ENCODE peak calls at places on chromosomes 11 and 22, in four cellular contexts. V is SK-N-SH, F is HepG2, U is endothelial cell of umbilical vein. O is an unnamed sample.

GRCh38 chr22:25374871-25375270 is 155.4 kb downstream of the CRYBB2 start:
- DNase-seq in F (no peak), V (no peak), U (no peak), O (no peak)

GRCh38 chr22:27999876-28000275 is 80.8 kb upstream of the PITPNB start:
- DNase-seq in V (no peak), F (no peak), U (no peak), O (no peak)

GRCh38 chr11:119306373-119306890 is 10.5 kb downstream of the MCAM start:
- DNase-seq in V (no peak), F (no peak), U (peak; percentile 39), O (no peak)

GRCh38 chr11:82906236-82906635 is 4.7 kb downstream of the DDIAS start:
- DNase-seq in V (no peak), U (peak; percentile 68), F (peak; percentile 26), O (no peak)

GRCh38 chr22:43858156-43858895 is 4.0 kb downstream of the SULT4A1 start:
- DNase-seq in U (no peak), F (no peak), V (no peak), O (peak; percentile 15)

GRCh38 chr11:117859713-117860112 is 16.7 kb downstream of the FXYD6 start:
- DNase-seq in U (no peak), F (no peak), V (no peak), O (no peak)

GRCh38 chr11:99234534-99234933 is 213.8 kb downstream of the CNTN5 start:
- DNase-seq in F (no peak), U (no peak), V (no peak), O (no peak)

GRCh38 chr22:20750461-20751184 is 23.3 kb upstream of the SERPIND1 start:
- DNase-seq in V (no peak), U (peak; percentile 83), F (no peak), O (peak; percentile 73)

GRCh38 chr11:19510468-19510867 is 202.2 kb upstream of the NAV2 start:
- DNase-seq in U (no peak), V (no peak), F (no peak), O (no peak)

GRCh38 chr11:126416542-126417090 is 61.1 kb downstream of the ST3GAL4 start:
- DNase-seq in U (peak; percentile 91), F (no peak), V (peak; percentile 88), O (peak; percentile 96)

DNA sequence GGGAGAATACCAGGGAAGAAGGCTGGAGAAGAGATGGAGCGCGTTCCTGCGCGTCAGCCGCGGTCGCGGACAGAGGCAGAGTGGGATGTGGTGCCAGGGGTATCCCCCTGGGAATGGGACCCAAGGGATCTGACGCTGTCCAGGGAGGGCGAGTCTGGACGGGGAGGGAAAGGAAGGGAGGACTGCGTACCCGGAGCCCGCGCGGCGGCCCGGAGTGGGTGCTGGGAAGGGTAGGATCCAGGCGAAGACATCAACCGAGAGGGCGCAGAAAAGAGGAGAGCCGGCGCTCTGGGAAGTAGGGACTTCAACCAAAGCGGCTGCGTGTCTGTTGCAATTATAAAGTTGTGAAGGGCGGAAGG is 744 bp downstream of the C11orf87 start:
- DNase-seq in F (no peak), U (no peak), V (peak; percentile 63), O (peak; percentile 42)
- H3K4me3 ChIP-seq in F (no peak overlapping the region), U (no peak overlapping the region), V (peak overlapping the region; percentile 49), O (no peak overlapping the region)

GRCh38 chr11:42234381-42235035 is 775.1 kb upstream of the LRRC4C start:
- DNase-seq in F (no peak), V (no peak), U (no peak), O (no peak)
- H3K9ac ChIP-seq in F (no peak overlapping the region), V (no peak overlapping the region), U (no peak overlapping the region), O (no peak overlapping the region)

DNA sequence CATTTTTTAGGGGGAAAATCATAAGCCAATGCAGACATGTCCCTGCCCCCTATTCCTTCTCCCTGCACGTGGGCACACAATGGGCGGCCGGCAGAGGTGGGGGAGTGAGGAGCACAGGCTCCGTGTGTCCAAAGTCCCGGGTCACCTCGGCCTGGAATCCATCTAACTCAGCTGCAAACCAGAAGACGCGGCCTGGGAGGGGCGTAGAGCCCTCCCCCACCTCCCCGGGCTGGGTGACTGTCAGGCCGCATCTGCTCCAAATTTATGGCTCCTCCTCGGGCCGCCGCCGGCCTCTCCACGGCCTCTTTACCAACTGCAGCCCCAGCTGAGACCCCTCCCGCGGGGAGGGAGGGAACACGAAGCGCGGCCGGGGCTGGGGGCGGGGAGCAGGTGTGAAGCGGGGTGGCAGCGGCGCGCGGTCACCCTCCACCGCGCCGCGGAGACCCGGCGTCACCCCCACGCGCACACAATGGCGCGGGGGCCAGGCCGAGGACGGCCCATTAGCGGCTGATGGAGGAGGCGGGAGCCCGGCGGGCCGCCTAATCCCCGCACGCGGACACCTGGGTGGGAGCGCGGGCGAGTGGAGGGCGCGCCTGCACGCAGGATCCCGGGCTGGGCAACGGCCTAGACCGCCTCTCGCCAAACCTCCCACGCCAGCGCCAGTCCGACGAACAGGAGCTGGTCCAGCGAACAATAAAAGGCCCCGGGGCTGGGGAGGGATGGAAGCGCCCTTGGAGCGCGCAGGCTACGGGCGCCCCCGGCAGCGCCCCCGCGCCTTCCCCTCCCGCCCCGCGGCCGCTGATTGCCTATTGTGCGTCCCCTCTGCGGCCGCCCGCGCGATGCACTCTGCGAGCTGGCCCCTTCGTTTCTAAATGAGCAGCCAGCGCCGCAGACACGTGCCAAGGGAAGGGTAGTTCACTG is 25.9 kb upstream of the ROBO3 start:
- DNase-seq in V (peak; percentile 58), F (no peak), U (no peak), O (peak; percentile 68)
- H3K4me3 ChIP-seq in V (no peak overlapping the region), F (peak overlapping the region; percentile 63), U (no peak overlapping the region), O (no peak overlapping the region)

DNA sequence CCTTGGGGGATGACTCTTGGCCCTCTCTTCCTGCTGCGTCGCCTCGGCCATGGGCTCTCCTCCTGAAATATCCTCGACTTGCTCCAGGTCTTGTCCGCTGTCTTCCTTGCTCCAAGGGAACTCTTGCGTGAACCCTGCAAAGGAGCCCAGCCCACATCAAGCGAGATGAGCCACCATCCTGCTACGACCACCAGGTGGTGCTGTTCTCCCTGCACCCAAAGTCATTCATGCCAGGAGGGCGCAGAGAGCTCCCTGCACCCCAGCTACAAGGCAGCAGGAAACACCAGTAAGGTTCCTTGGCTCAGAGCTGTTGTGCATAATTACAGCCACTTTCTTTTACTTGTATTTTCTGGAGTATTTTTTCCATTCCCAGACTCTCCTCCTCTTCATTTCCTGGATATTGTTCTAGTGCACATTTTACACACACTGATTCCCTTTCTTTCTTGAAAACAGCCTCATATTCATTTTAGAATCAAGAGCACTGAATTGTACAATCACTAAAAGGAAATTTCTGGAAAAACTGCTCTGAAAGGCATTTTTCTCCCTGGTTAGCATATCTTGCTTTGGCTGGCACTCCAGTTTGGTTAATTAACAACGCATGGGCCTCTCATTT is 397.6 kb downstream of the OPCML start:
- DNase-seq in F (peak; percentile 39), V (peak; percentile 68), U (peak; percentile 17), O (no peak)
- H3K9ac ChIP-seq in F (no peak overlapping the region), V (no peak overlapping the region), U (no peak overlapping the region), O (no peak overlapping the region)

DNA sequence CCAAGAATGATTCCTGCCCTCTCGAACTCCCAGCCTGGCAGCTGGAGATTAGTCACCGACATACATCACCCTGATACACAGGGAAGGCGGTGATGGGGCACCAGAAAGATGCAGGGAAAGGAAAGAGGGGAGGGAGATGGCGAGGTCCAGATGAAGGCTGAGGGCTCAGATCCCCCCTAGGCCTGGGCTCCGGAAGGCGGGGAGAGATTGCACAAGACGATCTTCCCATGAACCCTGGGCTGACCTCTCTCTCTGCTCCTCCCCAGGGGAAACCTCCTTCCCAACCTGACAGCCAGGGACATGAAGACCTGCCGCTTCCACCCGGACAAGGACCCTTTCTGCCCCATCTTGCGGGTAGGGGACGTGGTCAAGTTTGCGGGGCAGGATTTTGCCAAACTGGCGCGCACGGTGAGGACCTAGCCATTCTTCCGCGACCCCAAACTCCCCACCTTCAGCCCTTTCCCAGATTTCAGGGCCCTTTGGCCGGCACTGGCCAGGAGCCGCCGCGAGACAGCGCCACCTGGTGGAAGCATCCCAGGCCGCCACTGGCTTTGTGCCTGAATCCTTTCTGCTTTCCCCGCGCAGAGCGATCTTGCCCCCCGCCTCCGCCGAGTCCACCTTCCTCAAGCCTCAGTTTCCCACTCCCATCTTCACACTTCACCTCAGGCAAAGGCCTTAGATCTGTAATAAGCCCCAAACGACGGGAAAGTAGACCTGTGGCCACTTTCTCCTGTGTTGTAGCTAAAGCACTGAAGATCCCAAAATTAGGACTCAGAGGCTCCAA is 11.5 kb downstream of the P2RX3 start:
- DNase-seq in U (peak; percentile 41), V (peak; percentile 88), F (peak; percentile 35), O (peak; percentile 82)
- H3K4me3 ChIP-seq in U (no peak overlapping the region), V (no peak overlapping the region), F (peak overlapping the region; percentile 72), O (no peak overlapping the region)

DNA sequence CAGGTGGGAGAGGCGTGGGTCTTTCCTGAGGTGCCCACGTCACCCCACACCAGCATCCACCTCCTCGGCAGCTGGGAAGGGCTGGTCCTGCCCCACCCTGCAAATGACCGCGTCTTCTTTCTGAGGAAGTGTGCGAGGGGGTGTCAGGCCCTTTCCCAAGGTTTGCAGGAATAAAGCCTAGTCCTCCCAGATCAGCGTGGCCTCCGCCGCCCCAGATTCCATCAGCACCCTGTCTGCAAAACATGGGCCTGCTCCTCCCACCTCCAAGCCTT is 14.4 kb upstream of the SLC39A13 start:
- DNase-seq in V (no peak), U (no peak), F (no peak), O (peak; percentile 73)
- H3K9ac ChIP-seq in V (no peak overlapping the region), U (peak overlapping the region; percentile 96), F (no peak overlapping the region), O (no peak overlapping the region)

GRCh38 chr11:65241134-65241533 is 20.6 kb upstream of the POLA2 start:
- DNase-seq in V (no peak), F (no peak), U (no peak), O (no peak)

GRCh38 chr11:65246506-65246905 is 15.3 kb upstream of the POLA2 start:
- DNase-seq in F (no peak), U (no peak), V (no peak), O (no peak)

GRCh38 chr11:65242389-65242788 is 19.4 kb upstream of the POLA2 start:
- DNase-seq in F (no peak), V (no peak), U (no peak), O (no peak)

DNA sequence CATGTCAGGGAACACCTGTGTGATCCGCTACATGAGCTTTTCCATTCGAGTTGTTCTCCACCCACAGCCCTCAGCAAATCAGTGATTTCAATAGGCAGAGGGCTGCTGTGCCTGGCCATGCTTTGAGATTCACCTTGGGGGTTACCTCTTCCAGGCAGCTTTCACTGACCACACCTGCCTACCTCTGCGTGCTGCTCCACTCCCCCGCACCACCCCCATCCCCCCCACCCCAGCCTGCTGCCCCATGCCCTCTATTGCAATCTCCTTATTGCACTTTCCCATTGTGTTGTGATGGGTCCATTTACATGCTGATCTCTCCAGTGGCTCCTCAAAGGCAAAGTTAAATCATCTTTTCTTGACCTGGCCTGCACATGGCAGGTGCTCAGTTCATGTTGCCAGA is 18.0 kb upstream of the POLA2 start:
- DNase-seq in F (no peak), V (no peak), U (no peak), O (no peak)
- H3K4me3 ChIP-seq in F (no peak overlapping the region), V (no peak overlapping the region), U (no peak overlapping the region), O (no peak overlapping the region)

DNA sequence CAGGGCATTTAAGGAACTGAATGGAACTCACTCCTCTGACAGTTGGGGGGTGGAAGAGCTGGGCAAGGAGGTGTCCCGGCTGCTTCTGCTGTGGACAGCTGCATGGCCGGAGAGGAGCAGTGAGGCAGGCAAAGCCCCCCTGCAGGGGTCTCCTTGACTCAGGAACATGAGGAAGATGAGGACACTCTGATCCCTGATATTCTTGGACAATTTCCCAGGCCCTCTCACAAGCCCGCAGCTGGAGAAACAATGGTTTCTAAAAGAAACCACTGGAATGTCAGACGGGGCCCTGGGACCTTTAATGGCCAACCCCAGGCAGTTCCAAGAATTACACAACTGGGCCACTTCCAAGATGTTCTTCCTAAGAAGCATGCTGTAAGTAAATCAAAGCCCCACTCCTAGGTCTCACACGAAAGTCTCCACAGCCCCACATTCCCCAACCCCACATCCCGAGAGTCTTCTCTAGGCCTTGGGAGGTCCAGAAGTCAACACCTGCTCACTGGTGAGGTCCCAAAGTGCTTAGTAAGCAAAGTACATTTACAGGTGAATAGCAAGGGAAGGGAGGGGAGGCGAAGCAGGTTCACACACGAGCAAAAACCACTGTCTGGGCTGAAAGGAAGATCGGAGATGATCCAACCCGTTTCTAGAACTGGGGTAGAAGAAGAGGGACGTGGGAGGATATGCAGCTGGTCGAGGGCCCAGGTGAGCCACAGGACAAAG is 1.0 kb upstream of the CCDC86 start:
- DNase-seq in U (peak; percentile 67), V (no peak), F (no peak), O (no peak)
- H3K9ac ChIP-seq in U (no peak overlapping the region), V (no peak overlapping the region), F (no peak overlapping the region), O (no peak overlapping the region)